ENCODE peak calls at places on chromosomes 16 and 17, in five cellular contexts. A is C1 segment of cervical spinal cord, Z is endothelial cell of umbilical vein, G is substantia nigra, S is nucleus accumbens. N is an unnamed sample.

GRCh38 chr17:59277031-59277430 is 54.4 kb upstream of the YPEL2 start:
- DNase-seq in G (no peak), Z (no peak), S (no peak), A (no peak), N (no peak)

GRCh38 chr17:44203731-44204452 is 4.2 kb upstream of the ATXN7L3 start:
- DNase-seq in G (no peak), S (no peak), Z (peak; percentile 56), A (no peak), N (no peak)

GRCh38 chr17:65627892-65628622 is 66.6 kb upstream of the AXIN2 start:
- DNase-seq in A (no peak), Z (no peak), G (no peak), S (no peak), N (no peak)

GRCh38 chr16:5010576-5011329 is 23.0 kb downstream of the NAGPA start:
- DNase-seq in A (no peak), S (no peak), G (no peak), Z (no peak), N (no peak)

GRCh38 chr16:31016018-31016417 is 5.6 kb upstream of the STX1B start:
- DNase-seq in A (no peak), G (no peak), Z (no peak), S (no peak), N (no peak)

GRCh38 chr17:74922694-74923537 is at the start of gene USH1G:
- DNase-seq in S (no peak), A (no peak), Z (no peak), G (peak; percentile 28), N (no peak)

GRCh38 chr16:28607116-28607623 is 2.7 kb downstream of the SULT1A1 start:
- DNase-seq in Z (no peak), A (no peak), S (no peak), G (no peak), N (no peak)

GRCh38 chr16:641326-642188 is at the start of gene MCRIP2:
- DNase-seq in S (peak; percentile 73), Z (peak; percentile 62), G (peak; percentile 90), A (peak; percentile 29), N (peak; percentile 58)

GRCh38 chr17:6374271-6374691 is 60.6 kb downstream of the AIPL1 start:
- DNase-seq in Z (no peak), S (no peak), G (no peak), A (no peak), N (no peak)

GRCh38 chr17:34485999-34486398 is 93.4 kb upstream of the TMEM132E start:
- DNase-seq in G (no peak), S (no peak), A (no peak), Z (no peak), N (no peak)

GRCh38 chr17:78323821-78324390 is 36.0 kb downstream of the SOCS3 start:
- DNase-seq in A (no peak), G (no peak), Z (no peak), S (no peak), N (no peak)

GRCh38 chr16:817001-817906 is 16.7 kb upstream of the GNG13 start:
- DNase-seq in Z (no peak), A (no peak), G (no peak), S (no peak), N (no peak)

GRCh38 chr16:2333772-2334379 is 6.7 kb downstream of the ABCA3 start:
- DNase-seq in S (no peak), G (no peak), Z (peak; percentile 10), A (no peak), N (no peak)

GRCh38 chr17:15412606-15413005 is 54.8 kb downstream of the CDRT4 start:
- DNase-seq in A (no peak), S (no peak), G (no peak), Z (no peak), N (no peak)

GRCh38 chr17:70881093-70881492 is 711.8 kb downstream of the KCNJ2 start:
- DNase-seq in Z (no peak), S (no peak), A (no peak), G (no peak), N (no peak)

GRCh38 chr17:5499790-5500189 is 13.4 kb downstream of the MIS12 start:
- DNase-seq in Z (no peak), S (peak; percentile 16), G (peak; percentile 55), A (peak; percentile 8), N (no peak)

GRCh38 chr16:80526418-80527061 is 14.3 kb upstream of the DYNLRB2 start:
- DNase-seq in Z (peak; percentile 66), A (peak; percentile 1), S (no peak), G (peak; percentile 37), N (peak; percentile 5)

GRCh38 chr17:45170280-45170975 is 8.8 kb downstream of the HEXIM2 start:
- DNase-seq in Z (no peak), S (no peak), G (no peak), A (no peak), N (no peak)

GRCh38 chr16:46830417-46830901 is 521 bp downstream of the C16orf87 start:
- DNase-seq in S (no peak), A (peak; percentile 5), Z (no peak), G (peak; percentile 69), N (peak; percentile 57)

GRCh38 chr17:63832455-63832854 is 5.0 kb upstream of the FTSJ3 start:
- DNase-seq in S (no peak), Z (no peak), G (no peak), A (no peak), N (no peak)

GRCh38 chr17:28763137-28763799 is 19.5 kb downstream of the TRAF4 start:
- DNase-seq in A (peak; percentile 42), S (no peak), Z (no peak), G (no peak), N (no peak)

N was measured in caudate nucleus.